ENCODE peak calls at places on chromosome 9, in four cellular contexts. W is stimulated activated CD4-positive, alpha-beta T cell treated with anti-CD3 and anti-CD28 coated beads, TNF-alpha, amount 100 ng/mL, for 24 hours; M is fibroblast of pulmonary artery; G is GOT3. S is an unnamed sample.

GRCh38 chr9:113154471-113154870 is 3.7 kb downstream of the SLC31A2 start:
- DNase-seq in M (peak; percentile 26), W (no peak), G (no peak), S (no peak)

GRCh38 chr9:131446276-131446675 is 52.4 kb downstream of the PRRC2B start:
- DNase-seq in M (no peak), G (no peak), W (no peak), S (no peak)

GRCh38 chr9:134971196-134971595 is 53.5 kb upstream of the FCN1 start:
- DNase-seq in W (no peak), M (no peak), G (no peak), S (no peak)

GRCh38 chr9:91734371-91734981 is 215.6 kb downstream of the ROR2 start:
- DNase-seq in M (peak; percentile 74), W (peak; percentile 22), G (no peak), S (peak; percentile 23)

GRCh38 chr9:34197756-34198711 is 19.2 kb downstream of the UBAP1 start:
- DNase-seq in G (no peak), W (no peak), M (no peak), S (no peak)

GRCh38 chr9:129373361-129373760 is 195.3 kb upstream of the IER5L start:
- DNase-seq in W (no peak), G (no peak), M (no peak), S (no peak)

GRCh38 chr9:84154320-84154719 is 173.7 kb downstream of the RMI1 start:
- DNase-seq in G (no peak), W (no peak), M (peak; percentile 71), S (no peak)

GRCh38 chr9:79574716-79575242 is 3.0 kb downstream of the TLE4 start:
- DNase-seq in M (no peak), G (no peak), W (no peak), S (no peak)

GRCh38 chr9:117170567-117170966 is 244.3 kb downstream of the ASTN2 start:
- DNase-seq in G (no peak), M (no peak), W (no peak), S (no peak)

GRCh38 chr9:87276327-87276841 is 221.3 kb upstream of the DAPK1 start:
- DNase-seq in M (peak; percentile 81), W (no peak), G (no peak), S (no peak)

GRCh38 chr9:110602281-110602680 is 22.7 kb upstream of the SVEP1 start:
- DNase-seq in G (no peak), M (no peak), W (no peak), S (no peak)

GRCh38 chr9:8474937-8475336 is 675.4 kb upstream of the DMAC1 start:
- DNase-seq in W (no peak), M (no peak), G (no peak), S (no peak)

GRCh38 chr9:13410566-13411031 is 131.1 kb upstream of the MPDZ start:
- DNase-seq in W (no peak), G (no peak), M (peak; percentile 54), S (no peak)

GRCh38 chr9:26789959-26790358 is 102.6 kb downstream of the CAAP1 start:
- DNase-seq in M (no peak), G (no peak), W (no peak), S (no peak)

GRCh38 chr9:93224591-93224990 is 40.7 kb downstream of the WNK2 start:
- DNase-seq in W (no peak), M (no peak), G (no peak), S (no peak)

S was measured in activated CD4-positive, alpha-beta T cell treated with anti-CD3 and anti-CD28 coated beads for 1 hour.